ENCODE peak calls at places on chromosomes 11 and 22, in four cellular contexts. F, K, A and H are unnamed samples.
A peak's percentile ranks its signal among the peaks of the same experiment; 100 is the strongest.

GRCh38 chr22:45240137-45240809 is 421 bp downstream of the KIAA0930 start:
- DNase-seq in F (no peak), K (no peak), A (no peak), H (no peak)

GRCh38 chr11:61126266-61126665 is 24.0 kb downstream of the CD5 start:
- DNase-seq in F (peak; percentile 53), K (no peak), A (no peak), H (no peak)

GRCh38 chr11:34595391-34595790 is 25.5 kb upstream of the EHF start:
- DNase-seq in F (no peak), K (no peak), A (no peak), H (no peak)

GRCh38 chr11:126310229-126310991 is 6.5 kb downstream of the DCPS start:
- DNase-seq in F (peak; percentile 80), K (peak; percentile 53), A (peak; percentile 75), H (peak; percentile 8)

GRCh38 chr11:120125005-120125404 is 12.9 kb downstream of the TRIM29 start:
- DNase-seq in F (no peak), K (no peak), A (no peak), H (no peak)

GRCh38 chr11:130599073-130599654 is 150.7 kb downstream of the ADAMTS15 start:
- DNase-seq in F (peak; percentile 78), K (no peak), A (peak; percentile 46), H (no peak)

GRCh38 chr11:35418847-35419712 is at the start of gene SLC1A2:
- DNase-seq in F (no peak), K (peak; percentile 45), A (peak; percentile 48), H (peak; percentile 74)

GRCh38 chr22:43066134-43066533 is 23.1 kb downstream of the TTLL1 start:
- DNase-seq in F (peak; percentile 26), K (no peak), A (no peak), H (no peak)

GRCh38 chr11:72358461-72359405 is 75.6 kb downstream of the CLPB start:
- DNase-seq in F (no peak), K (no peak), A (no peak), H (peak; percentile 44)

GRCh38 chr11:7450836-7451235 is 34.5 kb upstream of the OLFML1 start:
- DNase-seq in F (no peak), K (no peak), A (no peak), H (no peak)

GRCh38 chr11:120184946-120185677 is 25.7 kb upstream of the OAF start:
- DNase-seq in F (peak; percentile 82), K (no peak), A (no peak), H (no peak)